ENCODE peak calls at places on chromosomes 6 and 20, in seven cellular contexts. L is kidney epithelial cell; D is GM23248; F is CD8-positive, alpha-beta memory T cell; X is A549; W is upper lobe of right lung; A is SJSA1. I is an unnamed sample.

GRCh38 chr20:50645253-50646068 is 45.9 kb downstream of the RIPOR3 start:
- DNase-seq in A (peak; percentile 97), W (peak; percentile 76), F (no peak), X (peak; percentile 99), D (peak; percentile 95), L (peak; percentile 99), I (no peak)

GRCh38 chr20:64106981-64107735 is at the start of gene NPBWR2:
- DNase-seq in A (no peak), F (peak; percentile 29), W (peak; percentile 56), D (no peak), L (no peak), X (no peak), I (no peak)

GRCh38 chr6:38420207-38420606 is 219.5 kb downstream of the BTBD9 start:
- DNase-seq in D (peak; percentile 35), F (no peak), A (no peak), L (no peak), X (no peak), W (no peak), I (no peak)

GRCh38 chr6:116531675-116532570 is 13.6 kb downstream of the TRAPPC3L start:
- DNase-seq in F (peak; percentile 58), W (no peak), D (peak; percentile 81), X (peak; percentile 65), L (peak; percentile 35), A (peak; percentile 54), I (peak; percentile 35)

GRCh38 chr20:47319517-47320252 is 36.8 kb downstream of the ZMYND8 start:
- DNase-seq in X (no peak), W (peak; percentile 83), A (peak; percentile 39), D (peak; percentile 73), L (no peak), F (no peak), I (no peak)

GRCh38 chr6:152296648-152297376 is 340.4 kb downstream of the SYNE1 start:
- DNase-seq in W (no peak), X (no peak), A (no peak), F (no peak), L (no peak), D (peak; percentile 5), I (no peak)

GRCh38 chr6:141169419-141169818 is 963.3 kb upstream of the GJE1 start:
- DNase-seq in L (no peak), X (peak; percentile 1), A (no peak), F (no peak), D (peak; percentile 83), W (no peak), I (no peak)

GRCh38 chr6:97443408-97444080 is 160.5 kb upstream of the MMS22L start:
- DNase-seq in X (no peak), W (no peak), A (no peak), D (no peak), L (no peak), F (no peak), I (no peak)

GRCh38 chr6:4728436-4728769 is 47.8 kb upstream of the CDYL start:
- DNase-seq in D (no peak), L (no peak), A (no peak), W (no peak), F (no peak), X (no peak), I (no peak)

GRCh38 chr6:89371849-89372505 is 19.5 kb upstream of the UBE2J1 start:
- DNase-seq in L (no peak), A (peak; percentile 44), X (peak; percentile 49), F (peak; percentile 75), W (peak; percentile 89), D (peak; percentile 78), I (peak; percentile 70)

GRCh38 chr20:21513881-21514540 is at the start of gene NKX2-2:
- DNase-seq in D (no peak), W (no peak), A (peak; percentile 76), X (no peak), L (no peak), F (no peak), I (no peak)

GRCh38 chr6:7685276-7685675 is 40.6 kb upstream of the BMP6 start:
- DNase-seq in L (no peak), F (no peak), A (no peak), W (no peak), X (peak; percentile 36), D (no peak), I (no peak)

GRCh38 chr6:102562713-102563112 is 1169.2 kb downstream of the GRIK2 start:
- DNase-seq in D (no peak), F (no peak), L (no peak), W (no peak), A (no peak), X (no peak), I (no peak)
- H3K4me3 ChIP-seq in D (no peak overlapping the region), F (no peak overlapping the region), L (no peak overlapping the region), W (no peak overlapping the region), A (no peak overlapping the region), X (no peak overlapping the region), I (no peak overlapping the region)

GRCh38 chr6:145561095-145561820 is 174.1 kb downstream of the EPM2A start:
- DNase-seq in D (no peak), F (no peak), A (no peak), X (no peak), L (no peak), W (no peak), I (no peak)
- H3K4me3 ChIP-seq in D (no peak overlapping the region), F (no peak overlapping the region), A (no peak overlapping the region), X (no peak overlapping the region), L (no peak overlapping the region), W (no peak overlapping the region), I (no peak overlapping the region)

DNA sequence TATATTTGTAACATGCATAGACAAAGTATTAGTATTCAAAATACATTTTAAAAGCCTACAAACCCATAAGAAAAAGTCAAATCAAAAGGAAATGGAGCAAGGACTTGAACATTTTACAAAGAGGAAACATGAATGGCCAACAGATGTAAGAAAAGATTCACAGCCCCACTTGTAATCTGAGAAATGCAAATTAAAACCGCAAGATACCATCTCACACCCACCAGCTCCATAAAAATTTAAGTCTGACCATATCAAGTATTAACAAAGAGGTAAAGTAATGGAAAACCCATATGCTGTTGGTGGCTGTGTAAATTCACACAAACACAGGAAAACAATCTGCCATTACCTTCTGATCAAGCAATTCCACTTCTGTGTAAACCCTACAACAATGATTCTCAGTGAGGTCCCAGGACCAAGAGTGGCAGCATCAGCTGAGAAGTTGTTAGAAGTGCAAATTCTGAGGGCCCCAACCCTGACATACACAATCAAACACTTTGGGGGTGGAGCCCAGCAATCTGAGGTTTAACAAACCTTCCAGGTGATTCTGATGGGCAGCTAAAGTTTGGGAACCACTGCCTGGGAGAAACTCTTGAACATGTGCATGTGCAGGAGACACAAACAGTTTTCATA is 30.9 kb downstream of the BCL2L1 start:
- DNase-seq in A (no peak), X (no peak), L (no peak), D (peak; percentile 59), W (no peak), F (no peak), I (no peak)
- H3K4me3 ChIP-seq in A (no peak overlapping the region), X (no peak overlapping the region), L (no peak overlapping the region), D (peak overlapping the region; percentile 28), W (no peak overlapping the region), F (no peak overlapping the region), I (no peak overlapping the region)

DNA sequence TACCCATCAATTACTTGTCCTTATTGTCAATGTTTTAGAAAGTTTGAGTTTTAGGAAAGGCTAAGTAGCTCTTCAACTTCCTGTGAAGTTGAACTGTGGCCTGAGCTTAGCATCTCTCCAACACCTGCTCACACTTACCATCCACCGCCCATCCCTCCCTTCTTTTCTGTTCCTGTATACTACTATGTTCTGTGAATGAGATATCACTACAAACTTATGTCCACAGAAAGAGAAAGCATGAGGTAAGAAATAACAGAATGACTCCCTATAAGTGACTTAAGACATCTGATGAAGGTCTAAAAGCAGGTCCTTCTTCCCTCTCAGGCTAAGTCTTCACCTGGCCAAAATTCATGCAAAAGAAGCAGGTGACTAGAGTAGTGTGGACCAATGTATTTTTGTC is 246.3 kb upstream of the PREP start:
- DNase-seq in A (no peak), X (no peak), F (no peak), W (no peak), L (no peak), D (no peak), I (peak; percentile 52)
- H3K4me3 ChIP-seq in A (no peak overlapping the region), X (no peak overlapping the region), F (no peak overlapping the region), W (no peak overlapping the region), L (no peak overlapping the region), D (no peak overlapping the region), I (no peak overlapping the region)

GRCh38 chr6:27592107-27592480 is 119.2 kb upstream of the ZNF184 start:
- DNase-seq in X (peak; percentile 51), W (no peak), A (no peak), D (no peak), F (no peak), L (no peak), I (peak; percentile 28)
- H3K4me3 ChIP-seq in X (peak overlapping the region; percentile 61), W (no peak overlapping the region), A (no peak overlapping the region), D (peak overlapping the region; percentile 41), F (no peak overlapping the region), L (peak overlapping the region; percentile 34), I (peak overlapping the region; percentile 52)

GRCh38 chr20:19977373-19977770 is 39.8 kb upstream of the NAA20 start:
- DNase-seq in D (peak; percentile 66), A (no peak), W (no peak), X (no peak), L (no peak), F (no peak), I (no peak)
- H3K4me3 ChIP-seq in D (peak overlapping the region; percentile 95), A (peak overlapping the region; percentile 55), W (peak overlapping the region; percentile 63), X (peak overlapping the region; percentile 65), L (peak overlapping the region; percentile 61), F (no peak overlapping the region), I (no peak overlapping the region)

I was measured in GM06990.